ENCODE peak calls at places on chromosomes 12 and 14, in four cellular contexts. E is HepG2, X is K562, C is GM12878. J is an unnamed sample.

GRCh38 chr12:107405436-107405835 is 280.2 kb upstream of the PWP1 start:
- DNase-seq in E (no peak), X (no peak), C (no peak), J (no peak)

GRCh38 chr12:84842406-84843013 is 70.1 kb downstream of the SLC6A15 start:
- DNase-seq in E (peak; percentile 16), X (peak; percentile 6), C (no peak), J (peak; percentile 51)

GRCh38 chr12:59322473-59322872 is 273.4 kb upstream of the SLC16A7 start:
- DNase-seq in E (no peak), X (no peak), C (no peak), J (no peak)

GRCh38 chr14:34301107-34301734 is 160.8 kb downstream of the SPTSSA start:
- DNase-seq in E (peak; percentile 54), X (peak; percentile 44), C (peak; percentile 7), J (peak; percentile 59)

GRCh38 chr14:95701846-95702221 is 12.1 kb downstream of the TCL1A start:
- DNase-seq in E (no peak), X (no peak), C (no peak), J (no peak)

GRCh38 chr12:43038991-43039390 is 449.4 kb upstream of the PRICKLE1 start:
- DNase-seq in E (no peak), X (no peak), C (no peak), J (no peak)

GRCh38 chr14:104343690-104344640 is 205.6 kb downstream of the KIF26A start:
- DNase-seq in E (no peak), X (no peak), C (no peak), J (no peak)

GRCh38 chr12:126233625-126234024 is 1168.4 kb downstream of the AACS start:
- DNase-seq in E (no peak), X (no peak), C (no peak), J (no peak)

GRCh38 chr14:91277546-91278382 is 33.3 kb upstream of the GPR68 start:
- DNase-seq in E (no peak), X (no peak), C (no peak), J (no peak)

GRCh38 chr14:26896447-26896846 is 298.6 kb upstream of the NOVA1 start:
- DNase-seq in E (no peak), X (no peak), C (no peak), J (no peak)

GRCh38 chr12:113697646-113698504 is 226.2 kb upstream of the LHX5 start:
- DNase-seq in E (no peak), X (no peak), C (no peak), J (no peak)

GRCh38 chr14:36450550-36450949 is 69.5 kb downstream of the NKX2-1 start:
- DNase-seq in E (no peak), X (peak; percentile 12), C (no peak), J (no peak)

GRCh38 chr12:113186033-113186365 is 478 bp downstream of the RITA1 start:
- DNase-seq in E (peak; percentile 31), X (no peak), C (no peak), J (no peak)

GRCh38 chr12:123150273-123150803 is 552 bp downstream of the PITPNM2 start:
- DNase-seq in E (no peak), X (peak; percentile 70), C (no peak), J (peak; percentile 50)

GRCh38 chr14:73055251-73055650 is 3.1 kb upstream of the RBM25 start:
- DNase-seq in E (no peak), X (no peak), C (no peak), J (no peak)

GRCh38 chr12:129064201-129064881 is 211.1 kb downstream of the GLT1D1 start:
- DNase-seq in E (no peak), X (no peak), C (no peak), J (no peak)

GRCh38 chr12:30154996-30155730 is 371.4 kb upstream of the TMTC1 start:
- DNase-seq in E (no peak), X (no peak), C (no peak), J (no peak)

GRCh38 chr14:60758875-60759274 is 24.3 kb downstream of the MNAT1 start:
- DNase-seq in E (no peak), X (no peak), C (no peak), J (no peak)

GRCh38 chr12:92560713-92561542 is 141.9 kb upstream of the PLEKHG7 start:
- DNase-seq in E (no peak), X (no peak), C (no peak), J (no peak)

GRCh38 chr14:59464651-59465569 is at the start of gene GPR135:
- DNase-seq in E (peak; percentile 24), X (no peak), C (no peak), J (no peak)

GRCh38 chr14:48398675-48399282 is 723.4 kb upstream of the MDGA2 start:
- DNase-seq in E (peak; percentile 16), X (peak; percentile 5), C (no peak), J (peak; percentile 51)

GRCh38 chr12:15788266-15789214 is 648 bp downstream of the EPS8 start:
- DNase-seq in E (peak; percentile 48), X (peak; percentile 4), C (peak; percentile 28), J (peak; percentile 47)

GRCh38 chr14:102029956-102030355 is 56.9 kb downstream of the HSP90AA1 start:
- DNase-seq in E (peak; percentile 22), X (no peak), C (no peak), J (no peak)

GRCh38 chr14:104085032-104085888 is at the start of gene ASPG:
- DNase-seq in E (no peak), X (peak; percentile 83), C (no peak), J (peak; percentile 35)

GRCh38 chr12:18345021-18345735 is 83.9 kb downstream of the PIK3C2G start:
- DNase-seq in E (no peak), X (no peak), C (no peak), J (no peak)

GRCh38 chr12:78712834-78713455 is 151.6 kb upstream of the SYT1 start:
- DNase-seq in E (no peak), X (no peak), C (no peak), J (no peak)

GRCh38 chr14:79834856-79835255 is 376.4 kb downstream of the DIO2 start:
- DNase-seq in E (no peak), X (no peak), C (no peak), J (no peak)

GRCh38 chr12:127172857-127173256 is 1094.1 kb upstream of the TMEM132C start:
- DNase-seq in E (no peak), X (no peak), C (no peak), J (no peak)

GRCh38 chr14:99037777-99038176 is 234.2 kb downstream of the BCL11B start:
- DNase-seq in E (no peak), X (peak; percentile 14), C (no peak), J (no peak)

GRCh38 chr14:85960781-85961180 is 430.8 kb downstream of the FLRT2 start:
- DNase-seq in E (no peak), X (no peak), C (no peak), J (no peak)

GRCh38 chr14:85959063-85959462 is 429.1 kb downstream of the FLRT2 start:
- DNase-seq in E (no peak), X (no peak), C (no peak), J (no peak)

GRCh38 chr14:85963486-85963885 is 433.5 kb downstream of the FLRT2 start:
- DNase-seq in E (no peak), X (no peak), C (no peak), J (no peak)

GRCh38 chr14:85958069-85958468 is 428.1 kb downstream of the FLRT2 start:
- DNase-seq in E (no peak), X (no peak), C (no peak), J (no peak)
- TF ChIP-seq JUNB in E (no peak), X (no peak), C (no peak), J (no peak)

GRCh38 chr12:121801601-121802484 is 2.0 kb upstream of the SETD1B start:
- DNase-seq in E (no peak), X (no peak), C (no peak), J (no peak)
- TF ChIP-seq CEBPB in E (no peak), X (no peak), C (no peak), J (no peak)

GRCh38 chr14:65359503-65359902 is 53.0 kb upstream of the FUT8 start:
- DNase-seq in E (peak; percentile 14), X (no peak), C (no peak), J (no peak)

GRCh38 chr14:65357091-65357490 is 55.4 kb upstream of the FUT8 start:
- DNase-seq in E (no peak), X (no peak), C (no peak), J (no peak)

GRCh38 chr14:65361920-65362319 is 50.6 kb upstream of the FUT8 start:
- DNase-seq in E (no peak), X (no peak), C (no peak), J (no peak)

GRCh38 chr14:65356327-65356836 is 56.1 kb upstream of the FUT8 start:
- DNase-seq in E (peak; percentile 55), X (no peak), C (no peak), J (peak; percentile 41)

DNA sequence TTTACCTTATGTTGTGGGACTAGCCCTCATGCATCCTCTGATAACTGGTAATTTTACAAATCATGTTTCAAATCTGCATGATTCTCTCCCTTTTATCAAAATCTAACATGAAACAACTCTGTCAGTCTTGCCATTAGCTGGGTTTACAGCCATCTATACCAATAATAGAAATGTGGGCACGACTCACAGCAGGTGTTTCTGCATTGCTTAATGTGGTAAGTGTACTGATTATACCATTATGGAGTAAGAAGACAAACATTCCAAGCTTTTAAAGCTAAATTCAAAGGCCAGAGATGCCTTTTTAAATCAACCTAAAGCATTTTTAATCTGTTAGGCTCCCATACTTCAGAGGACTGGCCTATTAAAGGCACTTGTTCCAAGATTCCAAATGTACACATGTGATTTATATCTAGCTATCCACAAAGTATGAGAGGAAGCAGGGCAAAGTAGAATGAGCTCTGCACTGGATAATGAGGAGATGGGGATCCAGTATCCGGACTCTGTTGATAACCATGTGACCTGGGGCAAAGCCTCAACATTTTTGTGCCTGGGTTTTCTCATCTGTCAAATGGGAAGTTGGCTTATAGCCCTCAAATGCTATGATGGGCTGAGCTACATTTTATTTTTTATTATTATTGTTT is 52.3 kb upstream of the FUT8 start:
- DNase-seq in E (no peak), X (no peak), C (no peak), J (no peak)
- TF ChIP-seq JUNB in E (no peak), X (no peak), C (no peak), J (no peak)

GRCh38 chr12:49828143-49829091 is at the start of gene NCKAP5L:
- DNase-seq in E (peak; percentile 91), X (peak; percentile 99), C (no peak), J (peak; percentile 97)

GRCh38 chr12:49825360-49825970 is 2.7 kb downstream of the NCKAP5L start:
- DNase-seq in E (no peak), X (no peak), C (no peak), J (no peak)

GRCh38 chr12:49824886-49825285 is 3.3 kb downstream of the NCKAP5L start:
- DNase-seq in E (no peak), X (no peak), C (no peak), J (no peak)

GRCh38 chr12:49825971-49826421 is 2.2 kb downstream of the NCKAP5L start:
- DNase-seq in E (no peak), X (peak; percentile 6), C (no peak), J (no peak)

DNA sequence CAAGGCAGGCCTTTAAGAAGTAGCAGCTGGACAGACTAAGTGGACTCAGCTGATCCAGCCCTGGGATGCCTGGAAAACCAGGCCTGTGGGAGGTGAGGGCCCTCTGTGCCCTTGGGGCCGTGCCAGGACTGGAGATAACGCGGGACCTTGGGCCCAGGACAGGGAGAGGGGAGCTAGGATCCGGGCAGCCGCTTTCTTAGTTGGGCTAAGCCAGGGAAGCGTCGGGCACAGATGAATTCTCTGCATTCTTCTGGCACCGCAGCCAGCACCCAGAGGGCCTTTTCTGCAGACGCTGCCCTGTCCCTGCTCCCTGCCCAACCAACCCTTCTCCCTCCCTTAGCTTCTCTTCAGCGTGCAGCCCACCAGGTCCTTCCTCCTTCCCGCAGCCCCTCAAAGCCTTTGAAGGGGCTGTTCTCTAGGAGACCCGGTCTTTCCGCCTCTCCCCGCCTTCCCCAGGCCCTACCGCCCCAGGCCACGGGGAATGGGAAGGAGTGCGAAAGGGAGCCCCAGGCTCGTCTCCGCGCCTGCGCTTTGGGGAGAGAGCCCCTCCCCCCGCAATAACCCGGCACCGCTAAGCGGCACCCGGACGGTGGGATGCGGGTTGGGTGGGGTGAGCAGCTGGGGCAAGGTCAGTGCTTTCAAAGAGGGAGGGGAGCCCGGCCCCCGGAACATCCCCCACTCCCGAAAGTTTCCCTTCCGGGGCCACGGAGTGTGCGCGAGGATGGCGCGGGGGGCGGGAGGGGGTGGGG is 688 bp downstream of the NCKAP5L start:
- DNase-seq in E (peak; percentile 71), X (peak; percentile 83), C (no peak), J (peak; percentile 80)
- TF ChIP-seq CEBPB in E (no peak), X (no peak), C (no peak), J (no peak)

J was measured in A549.